ENCODE peak calls at places on chromosomes 2 and 18, in six cellular contexts. N, O, J, W, Y and C are unnamed samples.

GRCh38 chr2:40256649-40257048 is 195.2 kb downstream of the SLC8A1 start:
- DNase-seq in W (no peak), O (no peak), N (peak; percentile 23), Y (peak; percentile 51), J (no peak), C (no peak)

GRCh38 chr2:86648696-86649095 is 25.0 kb upstream of the RNF103 start:
- DNase-seq in Y (no peak), J (no peak), O (no peak), W (no peak), N (no peak), C (no peak)

GRCh38 chr2:190359896-190360376 is 16.5 kb downstream of the INPP1 start:
- DNase-seq in W (peak; percentile 11), Y (no peak), O (no peak), N (peak; percentile 65), J (no peak), C (no peak)

GRCh38 chr2:118479020-118479419 is 368.4 kb downstream of the EN1 start:
- DNase-seq in J (no peak), Y (no peak), W (no peak), O (no peak), N (no peak), C (no peak)

GRCh38 chr2:98114643-98115355 is 27.8 kb downstream of the VWA3B start:
- DNase-seq in O (no peak), W (no peak), N (no peak), J (no peak), Y (no peak), C (no peak)

GRCh38 chr2:127704641-127705243 is 3.4 kb downstream of the SFT2D3 start:
- DNase-seq in J (no peak), Y (no peak), W (no peak), N (no peak), O (no peak), C (no peak)

GRCh38 chr2:178480227-178481181 is at the start of gene PLEKHA3:
- DNase-seq in N (peak; percentile 99), Y (peak; percentile 85), W (peak; percentile 65), O (peak; percentile 98), J (peak; percentile 64), C (peak; percentile 46)

GRCh38 chr2:64918220-64918886 is 70.8 kb upstream of the SLC1A4 start:
- DNase-seq in O (no peak), N (no peak), Y (no peak), W (no peak), J (no peak), C (no peak)

GRCh38 chr2:6957031-6957714 is 40.0 kb downstream of the RNF144A start:
- DNase-seq in J (no peak), W (no peak), N (no peak), Y (no peak), O (no peak), C (no peak)

GRCh38 chr2:63668000-63668399 is 79.2 kb downstream of the MDH1 start:
- DNase-seq in O (no peak), W (no peak), J (no peak), Y (no peak), N (no peak), C (no peak)

GRCh38 chr2:82781516-82781915 is 1677.6 kb downstream of the SUCLG1 start:
- DNase-seq in W (no peak), Y (no peak), O (no peak), N (no peak), J (no peak), C (no peak)

GRCh38 chr2:237223208-237223861 is 137.6 kb downstream of the COPS8 start:
- DNase-seq in J (no peak), O (no peak), N (peak; percentile 68), Y (no peak), W (no peak), C (no peak)

GRCh38 chr2:129909648-129910418 is 69.6 kb upstream of the RAB6C start:
- DNase-seq in O (no peak), W (no peak), J (no peak), N (no peak), Y (no peak), C (no peak)

GRCh38 chr2:26846881-26847662 is 860 bp upstream of the DPYSL5 start:
- DNase-seq in O (peak; percentile 8), Y (no peak), W (no peak), J (no peak), N (no peak), C (no peak)

GRCh38 chr18:55988537-55988936 is 400.5 kb upstream of the TCF4 start:
- DNase-seq in J (no peak), Y (no peak), N (no peak), W (no peak), O (peak; percentile 57), C (no peak)

GRCh38 chr2:96547203-96547641 is 10.7 kb downstream of the ARID5A start:
- DNase-seq in N (no peak), J (no peak), W (no peak), O (peak; percentile 3), Y (no peak), C (no peak)

GRCh38 chr2:190379249-190379964 is 28.7 kb upstream of the MFSD6 start:
- DNase-seq in O (peak; percentile 20), N (no peak), J (no peak), Y (no peak), W (no peak), C (no peak)

GRCh38 chr2:124678043-124678442 is 653.0 kb downstream of the CNTNAP5 start:
- DNase-seq in N (no peak), Y (no peak), J (no peak), W (no peak), O (no peak), C (no peak)

GRCh38 chr2:59276033-59276432 is 1034.9 kb upstream of the FANCL start:
- DNase-seq in O (no peak), W (peak; percentile 3), Y (peak; percentile 17), J (no peak), N (no peak), C (no peak)

GRCh38 chr2:234677758-234678538 is 181.1 kb upstream of the ARL4C start:
- DNase-seq in N (peak; percentile 28), J (no peak), W (no peak), Y (no peak), O (no peak), C (no peak)

GRCh38 chr18:27143580-27144287 is 41.4 kb downstream of the CHST9 start:
- DNase-seq in W (no peak), N (no peak), J (no peak), O (peak; percentile 29), Y (no peak), C (no peak)

GRCh38 chr2:128563348-128563687 is 244.7 kb upstream of the HS6ST1 start:
- DNase-seq in W (no peak), Y (no peak), O (no peak), J (no peak), N (peak; percentile 98), C (no peak)

GRCh38 chr2:136116111-136116812 is 1.7 kb downstream of the CXCR4 start:
- DNase-seq in Y (peak; percentile 19), J (no peak), W (peak; percentile 43), N (no peak), O (peak; percentile 55), C (no peak)

GRCh38 chr2:142617461-142617860 is 260.0 kb upstream of the KYNU start:
- DNase-seq in W (no peak), Y (no peak), N (no peak), O (no peak), J (no peak), C (no peak)

GRCh38 chr2:163573652-163574051 is 162.2 kb downstream of the FIGN start:
- DNase-seq in Y (no peak), O (no peak), N (no peak), J (no peak), W (no peak), C (no peak)

GRCh38 chr2:120703330-120703994 is 32.2 kb upstream of the GLI2 start:
- DNase-seq in Y (no peak), O (peak; percentile 70), N (peak; percentile 54), J (no peak), W (no peak), C (no peak)

GRCh38 chr2:26471766-26472706 is 5.9 kb downstream of the OTOF start:
- DNase-seq in N (no peak), J (no peak), O (no peak), Y (peak; percentile 18), W (no peak), C (no peak)

GRCh38 chr18:35041752-35042379 is 653 bp downstream of the MAPRE2 start:
- DNase-seq in Y (peak; percentile 52), O (no peak), W (no peak), N (no peak), J (no peak), C (no peak)

GRCh38 chr2:65429799-65430514 is 2.4 kb downstream of the SPRED2 start:
- DNase-seq in W (no peak), Y (no peak), N (no peak), J (no peak), O (peak; percentile 32), C (no peak)

GRCh38 chr2:203689424-203690109 is 16.9 kb upstream of the CD28 start:
- DNase-seq in N (no peak), O (no peak), W (no peak), J (no peak), Y (no peak), C (no peak)

GRCh38 chr2:18611604-18612003 is 22.2 kb upstream of the NT5C1B start:
- DNase-seq in W (no peak), Y (no peak), O (no peak), J (no peak), N (no peak), C (no peak)

GRCh38 chr18:62802523-62802922 is 87.2 kb downstream of the PHLPP1 start:
- DNase-seq in N (no peak), Y (no peak), W (no peak), J (no peak), O (no peak), C (no peak)

GRCh38 chr2:39981877-39982276 is 202.8 kb upstream of the THUMPD2 start:
- DNase-seq in J (no peak), O (peak; percentile 24), W (no peak), N (peak; percentile 21), Y (no peak), C (no peak)

GRCh38 chr2:128361376-128362131 is 42.9 kb upstream of the HS6ST1 start:
- DNase-seq in J (no peak), W (no peak), O (no peak), Y (no peak), N (no peak), C (no peak)

GRCh38 chr2:222862915-222863544 is 2.2 kb downstream of the ACSL3 start:
- DNase-seq in J (no peak), O (no peak), W (no peak), Y (no peak), N (no peak), C (no peak)

GRCh38 chr2:170073288-170073687 is 104.7 kb upstream of the MYO3B start:
- DNase-seq in N (peak; percentile 26), Y (no peak), J (no peak), W (no peak), O (no peak), C (no peak)

GRCh38 chr18:76620326-76620813 is 125.3 kb upstream of the ZNF516 start:
- DNase-seq in N (peak; percentile 90), W (peak; percentile 9), J (peak; percentile 50), O (peak; percentile 87), Y (peak; percentile 61), C (peak; percentile 75)